ENCODE peak calls at places on chromosomes 2 and 18, in six cellular contexts. One of them, this sample, is unnamed.

GRCh38 chr2:231614559-231615057 is 21.9 kb downstream of the TEX44 start:
- DNase-seq in A549: no peak
- DNase-seq in choroid plexus epithelial cell: no peak
- DNase-seq in CD8-positive, alpha-beta T cell: peak; percentile 25
- DNase-seq in epithelial cell of esophagus: no peak
- DNase-seq in fibroblast of lung: no peak
- DNase-seq in this sample: no peak

GRCh38 chr2:68167186-68167585 is 9.5 kb downstream of the PNO1 start:
- DNase-seq in A549: no peak
- DNase-seq in choroid plexus epithelial cell: peak; percentile 47
- DNase-seq in CD8-positive, alpha-beta T cell: no peak
- DNase-seq in epithelial cell of esophagus: no peak
- DNase-seq in fibroblast of lung: no peak
- DNase-seq in this sample: no peak

GRCh38 chr2:213221962-213222361 is 62.3 kb upstream of the SPAG16 start:
- DNase-seq in A549: no peak
- DNase-seq in choroid plexus epithelial cell: peak; percentile 45
- DNase-seq in CD8-positive, alpha-beta T cell: no peak
- DNase-seq in epithelial cell of esophagus: no peak
- DNase-seq in fibroblast of lung: no peak
- DNase-seq in this sample: no peak

GRCh38 chr2:240235149-240235803 is 94.8 kb upstream of the OTOS start:
- DNase-seq in A549: no peak
- DNase-seq in choroid plexus epithelial cell: no peak
- DNase-seq in CD8-positive, alpha-beta T cell: no peak
- DNase-seq in epithelial cell of esophagus: no peak
- DNase-seq in fibroblast of lung: no peak
- DNase-seq in this sample: no peak

GRCh38 chr2:29017716-29018275 is 36.7 kb downstream of the TOGARAM2 start:
- DNase-seq in A549: no peak
- DNase-seq in choroid plexus epithelial cell: no peak
- DNase-seq in CD8-positive, alpha-beta T cell: no peak
- DNase-seq in epithelial cell of esophagus: no peak
- DNase-seq in fibroblast of lung: no peak
- DNase-seq in this sample: no peak

GRCh38 chr18:6627621-6628020 is 101.9 kb upstream of the ARHGAP28 start:
- DNase-seq in A549: no peak
- DNase-seq in choroid plexus epithelial cell: peak; percentile 68
- DNase-seq in CD8-positive, alpha-beta T cell: no peak
- DNase-seq in epithelial cell of esophagus: no peak
- DNase-seq in fibroblast of lung: peak; percentile 68
- DNase-seq in this sample: peak; percentile 12

GRCh38 chr2:202510911-202511310 is 123.9 kb upstream of the FAM117B start:
- DNase-seq in A549: no peak
- DNase-seq in choroid plexus epithelial cell: peak; percentile 49
- DNase-seq in CD8-positive, alpha-beta T cell: no peak
- DNase-seq in epithelial cell of esophagus: peak; percentile 78
- DNase-seq in fibroblast of lung: peak; percentile 38
- DNase-seq in this sample: no peak

GRCh38 chr2:102005989-102006885 is 14.5 kb downstream of the IL1R2 start:
- DNase-seq in A549: peak; percentile 52
- DNase-seq in choroid plexus epithelial cell: peak; percentile 81
- DNase-seq in CD8-positive, alpha-beta T cell: no peak
- DNase-seq in epithelial cell of esophagus: peak; percentile 55
- DNase-seq in fibroblast of lung: peak; percentile 36
- DNase-seq in this sample: no peak

GRCh38 chr2:165453672-165454071 is 15.8 kb upstream of the CSRNP3 start:
- DNase-seq in A549: no peak
- DNase-seq in choroid plexus epithelial cell: no peak
- DNase-seq in CD8-positive, alpha-beta T cell: no peak
- DNase-seq in epithelial cell of esophagus: no peak
- DNase-seq in fibroblast of lung: no peak
- DNase-seq in this sample: no peak

GRCh38 chr2:165450141-165450540 is 19.4 kb upstream of the CSRNP3 start:
- DNase-seq in A549: no peak
- DNase-seq in choroid plexus epithelial cell: peak; percentile 21
- DNase-seq in CD8-positive, alpha-beta T cell: no peak
- DNase-seq in epithelial cell of esophagus: no peak
- DNase-seq in fibroblast of lung: no peak
- DNase-seq in this sample: no peak

GRCh38 chr2:165454905-165455304 is 14.6 kb upstream of the CSRNP3 start:
- DNase-seq in A549: no peak
- DNase-seq in choroid plexus epithelial cell: no peak
- DNase-seq in CD8-positive, alpha-beta T cell: no peak
- DNase-seq in epithelial cell of esophagus: no peak
- DNase-seq in fibroblast of lung: no peak
- DNase-seq in this sample: no peak

GRCh38 chr2:165455940-165456479 is 13.5 kb upstream of the CSRNP3 start:
- DNase-seq in A549: no peak
- DNase-seq in choroid plexus epithelial cell: no peak
- DNase-seq in CD8-positive, alpha-beta T cell: no peak
- DNase-seq in epithelial cell of esophagus: no peak
- DNase-seq in fibroblast of lung: no peak
- DNase-seq in this sample: no peak

GRCh38 chr2:165452327-165452726 is 17.2 kb upstream of the CSRNP3 start:
- DNase-seq in A549: no peak
- DNase-seq in choroid plexus epithelial cell: no peak
- DNase-seq in CD8-positive, alpha-beta T cell: no peak
- DNase-seq in epithelial cell of esophagus: no peak
- DNase-seq in fibroblast of lung: no peak
- DNase-seq in this sample: no peak
- TF ChIP-seq CTCF in A549: no peak
- TF ChIP-seq CTCF in choroid plexus epithelial cell: no peak
- TF ChIP-seq CTCF in CD8-positive, alpha-beta T cell: no peak
- TF ChIP-seq CTCF in epithelial cell of esophagus: no peak
- TF ChIP-seq CTCF in fibroblast of lung: no peak
- TF ChIP-seq CTCF in this sample: no peak

GRCh38 chr2:216006164-216006663 is 7.1 kb downstream of the MREG start:
- DNase-seq in A549: peak; percentile 24
- DNase-seq in choroid plexus epithelial cell: no peak
- DNase-seq in CD8-positive, alpha-beta T cell: peak; percentile 40
- DNase-seq in epithelial cell of esophagus: peak; percentile 95
- DNase-seq in fibroblast of lung: peak; percentile 63
- DNase-seq in this sample: no peak
- H3K4me3 ChIP-seq in A549: no peak overlapping the region
- H3K4me3 ChIP-seq in choroid plexus epithelial cell: no peak overlapping the region
- H3K4me3 ChIP-seq in CD8-positive, alpha-beta T cell: peak overlapping the region; percentile 13
- H3K4me3 ChIP-seq in epithelial cell of esophagus: no peak overlapping the region
- H3K4me3 ChIP-seq in fibroblast of lung: no peak overlapping the region
- H3K4me3 ChIP-seq in this sample: no peak overlapping the region

DNA sequence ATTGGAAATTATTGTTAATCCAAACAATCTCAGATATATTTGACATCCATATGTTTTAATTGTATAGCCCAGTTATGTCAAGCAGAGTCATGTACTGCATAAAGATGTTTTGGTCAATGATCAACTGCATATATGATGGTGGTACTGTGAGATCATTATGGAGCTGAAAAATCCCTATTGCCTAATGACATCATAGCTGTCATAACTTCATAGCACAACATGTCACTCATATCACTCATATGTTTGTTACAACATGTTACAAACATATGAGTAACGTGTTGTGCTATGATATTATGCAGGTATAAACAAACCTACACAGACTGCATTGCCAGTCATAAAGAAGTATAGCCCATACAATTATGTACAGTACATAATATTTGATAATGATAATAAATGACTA is 8.1 kb upstream of the THUMPD2 start:
- DNase-seq in A549: no peak
- DNase-seq in choroid plexus epithelial cell: no peak
- DNase-seq in CD8-positive, alpha-beta T cell: no peak
- DNase-seq in epithelial cell of esophagus: no peak
- DNase-seq in fibroblast of lung: no peak
- DNase-seq in this sample: no peak
- TF ChIP-seq CTCF in A549: no peak
- TF ChIP-seq CTCF in choroid plexus epithelial cell: no peak
- TF ChIP-seq CTCF in CD8-positive, alpha-beta T cell: no peak
- TF ChIP-seq CTCF in epithelial cell of esophagus: no peak
- TF ChIP-seq CTCF in fibroblast of lung: no peak
- TF ChIP-seq CTCF in this sample: no peak

DNA sequence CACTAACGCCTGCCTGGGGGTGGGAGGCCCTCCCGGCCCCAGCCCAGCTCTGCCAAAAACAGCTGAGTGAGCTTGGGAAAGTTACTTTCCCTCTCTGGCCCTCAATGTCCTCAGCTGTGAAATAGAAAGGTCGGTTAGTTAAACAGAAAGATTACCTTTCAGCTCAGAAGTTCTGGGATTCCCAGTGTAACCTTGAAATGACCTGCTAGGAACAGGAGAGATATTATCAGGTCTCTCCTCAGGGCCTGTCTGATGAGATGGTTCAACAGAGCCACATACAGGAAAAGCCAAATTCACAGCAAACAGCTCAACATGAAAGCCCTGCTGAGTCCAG is 68.8 kb downstream of the LBH start:
- DNase-seq in A549: no peak
- DNase-seq in choroid plexus epithelial cell: no peak
- DNase-seq in CD8-positive, alpha-beta T cell: no peak
- DNase-seq in epithelial cell of esophagus: no peak
- DNase-seq in fibroblast of lung: no peak
- DNase-seq in this sample: no peak
- H3K4me3 ChIP-seq in A549: no peak overlapping the region
- H3K4me3 ChIP-seq in choroid plexus epithelial cell: no peak overlapping the region
- H3K4me3 ChIP-seq in CD8-positive, alpha-beta T cell: no peak overlapping the region
- H3K4me3 ChIP-seq in epithelial cell of esophagus: no peak overlapping the region
- H3K4me3 ChIP-seq in fibroblast of lung: peak overlapping the region; percentile 25
- H3K4me3 ChIP-seq in this sample: no peak overlapping the region

DNA sequence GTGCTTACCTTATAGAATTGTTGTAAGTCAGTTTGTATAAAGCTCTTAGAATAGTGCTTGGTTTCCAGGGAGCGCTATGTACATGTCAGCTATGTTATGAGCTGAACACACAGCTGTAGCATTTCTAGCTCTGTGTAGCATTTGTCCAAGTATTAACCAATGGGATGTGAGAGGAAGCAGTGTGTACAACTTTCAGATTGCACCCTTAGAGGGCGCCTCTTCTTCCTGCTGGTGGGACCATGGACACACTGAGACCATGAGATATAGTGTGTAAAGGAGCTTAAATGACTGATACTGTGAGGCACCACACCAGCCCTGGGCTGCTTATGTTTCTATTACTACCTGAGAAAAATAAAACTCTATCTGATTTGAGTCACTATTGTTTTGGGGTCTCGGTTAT is 380.2 kb downstream of the LNPK start:
- DNase-seq in A549: no peak
- DNase-seq in choroid plexus epithelial cell: no peak
- DNase-seq in CD8-positive, alpha-beta T cell: no peak
- DNase-seq in epithelial cell of esophagus: no peak
- DNase-seq in fibroblast of lung: no peak
- DNase-seq in this sample: no peak
- TF ChIP-seq CTCF in A549: no peak
- TF ChIP-seq CTCF in choroid plexus epithelial cell: no peak
- TF ChIP-seq CTCF in CD8-positive, alpha-beta T cell: no peak
- TF ChIP-seq CTCF in epithelial cell of esophagus: no peak
- TF ChIP-seq CTCF in fibroblast of lung: no peak
- TF ChIP-seq CTCF in this sample: no peak

DNA sequence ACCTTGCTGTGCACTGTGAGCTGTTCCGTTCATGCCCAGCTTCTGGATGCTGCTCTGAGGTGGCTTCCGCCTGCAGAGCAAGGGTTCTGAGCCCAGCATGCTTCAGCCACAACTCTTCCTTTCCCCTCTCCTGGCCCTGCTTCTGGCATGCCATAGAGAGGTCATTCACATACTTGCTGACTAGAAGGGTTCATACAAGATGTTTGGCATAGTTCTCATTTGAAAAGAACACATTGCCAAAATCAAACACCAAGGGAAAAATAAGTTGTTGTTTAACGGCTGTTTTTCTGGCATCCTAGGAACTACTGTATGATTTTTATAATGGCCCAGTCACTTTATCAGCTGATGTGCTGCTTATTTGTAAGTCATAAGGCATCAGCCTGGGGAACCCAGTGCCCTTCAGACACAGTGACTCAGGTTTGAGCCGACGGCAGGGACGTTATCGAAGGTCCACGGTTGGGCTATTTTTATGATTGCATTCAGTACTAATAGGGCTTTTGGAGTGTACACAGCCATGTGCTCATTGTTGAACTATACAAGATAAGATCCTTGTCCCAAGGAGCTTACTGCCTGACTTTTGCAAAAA is 53.9 kb upstream of the CTAGE1 start:
- DNase-seq in A549: no peak
- DNase-seq in choroid plexus epithelial cell: peak; percentile 83
- DNase-seq in CD8-positive, alpha-beta T cell: no peak
- DNase-seq in epithelial cell of esophagus: no peak
- DNase-seq in fibroblast of lung: peak; percentile 71
- DNase-seq in this sample: peak; percentile 53
- H3K4me3 ChIP-seq in A549: no peak overlapping the region
- H3K4me3 ChIP-seq in choroid plexus epithelial cell: no peak overlapping the region
- H3K4me3 ChIP-seq in CD8-positive, alpha-beta T cell: no peak overlapping the region
- H3K4me3 ChIP-seq in epithelial cell of esophagus: no peak overlapping the region
- H3K4me3 ChIP-seq in fibroblast of lung: no peak overlapping the region
- H3K4me3 ChIP-seq in this sample: no peak overlapping the region